ENCODE peak calls at places on chromosome 11, in five cellular contexts. B, Y, F, S and Q are unnamed samples.

GRCh38 chr11:109075976-109076375 is 346.0 kb upstream of the C11orf87 start:
- DNase-seq in B (no peak), Y (no peak), F (peak), S (no peak), Q (no peak)

GRCh38 chr11:118783724-118784495 is 7.1 kb downstream of the DDX6 start:
- DNase-seq in B (no peak), Y (no peak), F (no peak), S (no peak), Q (no peak)

GRCh38 chr11:122853971-122854446 is 15.7 kb downstream of the CRTAM start:
- DNase-seq in B (no peak), Y (peak), F (peak), S (peak), Q (peak)

GRCh38 chr11:116701297-116701801 is 71.4 kb downstream of the BUD13 start:
- DNase-seq in B (no peak), Y (no peak), F (no peak), S (no peak), Q (no peak)

GRCh38 chr11:76765863-76766350 is 17.2 kb upstream of the TSKU start:
- DNase-seq in B (no peak), Y (no peak), F (no peak), S (no peak), Q (no peak)

GRCh38 chr11:5618807-5619206 is 6.0 kb upstream of the TRIM34 start:
- DNase-seq in B (no peak), Y (no peak), F (peak), S (no peak), Q (no peak)

GRCh38 chr11:19905280-19905853 is 192.7 kb downstream of the NAV2 start:
- DNase-seq in B (no peak), Y (no peak), F (peak), S (peak), Q (no peak)

GRCh38 chr11:128036556-128037093 is 550.7 kb downstream of the ETS1 start:
- DNase-seq in B (no peak), Y (no peak), F (no peak), S (no peak), Q (no peak)

GRCh38 chr11:43574949-43575915 is 105.3 kb upstream of the HSD17B12 start:
- DNase-seq in B (no peak), Y (no peak), F (peak), S (peak), Q (peak)

GRCh38 chr11:126082251-126083109 is 19.8 kb upstream of the CDON start:
- DNase-seq in B (no peak), Y (no peak), F (no peak), S (peak), Q (no peak)

GRCh38 chr11:63769044-63769718 is 606 bp upstream of the ZFTA start:
- DNase-seq in B (no peak), Y (peak), F (peak), S (no peak), Q (no peak)

GRCh38 chr11:75100314-75100713 is 3.6 kb upstream of the OR2AT4 start:
- DNase-seq in B (peak), Y (no peak), F (peak), S (no peak), Q (no peak)

GRCh38 chr11:14041040-14041439 is 78.5 kb downstream of the SPON1 start:
- DNase-seq in B (no peak), Y (no peak), F (peak), S (no peak), Q (no peak)